ENCODE peak calls at places on chromosomes 1 and 21, in four cellular contexts. One of them, this sample, is unnamed.
A peak's percentile ranks its signal among the peaks of the same experiment; 100 is the strongest.

GRCh38 chr1:234322979-234323378 is 50.3 kb upstream of the COA6 start:
- DNase-seq in thyroid gland: peak; percentile 11
- DNase-seq in endothelial cell: peak; percentile 79
- DNase-seq in mesothelial cell of epicardium: no peak
- DNase-seq in this sample: no peak

GRCh38 chr21:38170705-38171682 is 85.8 kb upstream of the KCNJ15 start:
- DNase-seq in thyroid gland: no peak
- DNase-seq in endothelial cell: no peak
- DNase-seq in mesothelial cell of epicardium: no peak
- DNase-seq in this sample: no peak

GRCh38 chr1:205543351-205544305 is 39.2 kb downstream of the CDK18 start:
- DNase-seq in thyroid gland: peak; percentile 85
- DNase-seq in endothelial cell: peak; percentile 85
- DNase-seq in mesothelial cell of epicardium: peak; percentile 70
- DNase-seq in this sample: no peak

GRCh38 chr1:154595621-154596020 is 12.4 kb downstream of the ADAR start:
- DNase-seq in thyroid gland: no peak
- DNase-seq in endothelial cell: no peak
- DNase-seq in mesothelial cell of epicardium: no peak
- DNase-seq in this sample: no peak

GRCh38 chr1:53326088-53326597 is 1.7 kb downstream of the LRP8 start:
- DNase-seq in thyroid gland: peak; percentile 97
- DNase-seq in endothelial cell: peak; percentile 72
- DNase-seq in mesothelial cell of epicardium: peak; percentile 69
- DNase-seq in this sample: peak; percentile 69

GRCh38 chr1:230194525-230194924 is 127.5 kb downstream of the GALNT2 start:
- DNase-seq in thyroid gland: no peak
- DNase-seq in endothelial cell: no peak
- DNase-seq in mesothelial cell of epicardium: no peak
- DNase-seq in this sample: no peak

GRCh38 chr21:37700641-37701202 is 215.5 kb downstream of the KCNJ6 start:
- DNase-seq in thyroid gland: peak; percentile 52
- DNase-seq in endothelial cell: peak; percentile 58
- DNase-seq in mesothelial cell of epicardium: no peak
- DNase-seq in this sample: peak; percentile 66

GRCh38 chr1:226939439-226940028 is 560 bp upstream of the COQ8A start:
- DNase-seq in thyroid gland: peak; percentile 66
- DNase-seq in endothelial cell: peak; percentile 56
- DNase-seq in mesothelial cell of epicardium: no peak
- DNase-seq in this sample: no peak

GRCh38 chr1:119046429-119047039 is 58.4 kb upstream of the TBX15 start:
- DNase-seq in thyroid gland: no peak
- DNase-seq in endothelial cell: no peak
- DNase-seq in mesothelial cell of epicardium: no peak
- DNase-seq in this sample: no peak

GRCh38 chr1:80639777-80640533 is 1160.8 kb upstream of the ADGRL2 start:
- DNase-seq in thyroid gland: no peak
- DNase-seq in endothelial cell: no peak
- DNase-seq in mesothelial cell of epicardium: no peak
- DNase-seq in this sample: no peak

GRCh38 chr1:170660874-170661645 is 2.9 kb upstream of the PRRX1 start:
- DNase-seq in thyroid gland: no peak
- DNase-seq in endothelial cell: peak; percentile 4
- DNase-seq in mesothelial cell of epicardium: peak; percentile 43
- DNase-seq in this sample: no peak

GRCh38 chr1:159917533-159917932 is 7.8 kb downstream of the TAGLN2 start:
- DNase-seq in thyroid gland: no peak
- DNase-seq in endothelial cell: no peak
- DNase-seq in mesothelial cell of epicardium: no peak
- DNase-seq in this sample: no peak

GRCh38 chr1:23558140-23558871 is 995 bp downstream of the ID3 start:
- DNase-seq in thyroid gland: peak; percentile 85
- DNase-seq in endothelial cell: peak; percentile 53
- DNase-seq in mesothelial cell of epicardium: peak; percentile 65
- DNase-seq in this sample: no peak

GRCh38 chr1:119674835-119675289 is 26.8 kb upstream of the ZNF697 start:
- DNase-seq in thyroid gland: no peak
- DNase-seq in endothelial cell: peak; percentile 47
- DNase-seq in mesothelial cell of epicardium: no peak
- DNase-seq in this sample: no peak

GRCh38 chr1:200873671-200874397 is 1.1 kb downstream of the GPR25 start:
- DNase-seq in thyroid gland: no peak
- DNase-seq in endothelial cell: no peak
- DNase-seq in mesothelial cell of epicardium: no peak
- DNase-seq in this sample: no peak

GRCh38 chr21:25370311-25370744 is 237.0 kb downstream of the MRPL39 start:
- DNase-seq in thyroid gland: no peak
- DNase-seq in endothelial cell: no peak
- DNase-seq in mesothelial cell of epicardium: no peak
- DNase-seq in this sample: no peak

GRCh38 chr1:220491891-220492290 is 36.0 kb upstream of the MARK1 start:
- DNase-seq in thyroid gland: no peak
- DNase-seq in endothelial cell: no peak
- DNase-seq in mesothelial cell of epicardium: no peak
- DNase-seq in this sample: no peak

GRCh38 chr1:219533280-219533679 is 79.6 kb downstream of the ZC3H11B start:
- DNase-seq in thyroid gland: no peak
- DNase-seq in endothelial cell: no peak
- DNase-seq in mesothelial cell of epicardium: no peak
- DNase-seq in this sample: no peak

GRCh38 chr1:8671313-8671917 is 146.0 kb downstream of the RERE start:
- DNase-seq in thyroid gland: peak; percentile 32
- DNase-seq in endothelial cell: peak; percentile 27
- DNase-seq in mesothelial cell of epicardium: no peak
- DNase-seq in this sample: no peak

GRCh38 chr1:51331206-51332100 is 1.1 kb upstream of the TTC39A start:
- DNase-seq in thyroid gland: peak; percentile 61
- DNase-seq in endothelial cell: no peak
- DNase-seq in mesothelial cell of epicardium: no peak
- DNase-seq in this sample: no peak

GRCh38 chr1:115670476-115671175 is 28.9 kb downstream of the VANGL1 start:
- DNase-seq in thyroid gland: peak; percentile 64
- DNase-seq in endothelial cell: no peak
- DNase-seq in mesothelial cell of epicardium: no peak
- DNase-seq in this sample: no peak

GRCh38 chr1:231590453-231591198 is 36.0 kb upstream of the DISC1 start:
- DNase-seq in thyroid gland: peak; percentile 33
- DNase-seq in endothelial cell: peak; percentile 53
- DNase-seq in mesothelial cell of epicardium: no peak
- DNase-seq in this sample: no peak

GRCh38 chr1:25785321-25786067 is 14.5 kb upstream of the SELENON start:
- DNase-seq in thyroid gland: no peak
- DNase-seq in endothelial cell: no peak
- DNase-seq in mesothelial cell of epicardium: no peak
- DNase-seq in this sample: no peak

GRCh38 chr21:26840206-26840605 is 5.0 kb downstream of the ADAMTS1 start:
- DNase-seq in thyroid gland: no peak
- DNase-seq in endothelial cell: no peak
- DNase-seq in mesothelial cell of epicardium: no peak
- DNase-seq in this sample: no peak

GRCh38 chr21:26843912-26844257 is 1.3 kb downstream of the ADAMTS1 start:
- DNase-seq in thyroid gland: peak; percentile 8
- DNase-seq in endothelial cell: no peak
- DNase-seq in mesothelial cell of epicardium: no peak
- DNase-seq in this sample: no peak

GRCh38 chr21:26842300-26842699 is 2.9 kb downstream of the ADAMTS1 start:
- DNase-seq in thyroid gland: peak; percentile 6
- DNase-seq in endothelial cell: no peak
- DNase-seq in mesothelial cell of epicardium: no peak
- DNase-seq in this sample: no peak

GRCh38 chr21:26842976-26843911 is 2.0 kb downstream of the ADAMTS1 start:
- DNase-seq in thyroid gland: peak; percentile 94
- DNase-seq in endothelial cell: peak; percentile 62
- DNase-seq in mesothelial cell of epicardium: peak; percentile 88
- DNase-seq in this sample: no peak

GRCh38 chr21:26840912-26841311 is 4.3 kb downstream of the ADAMTS1 start:
- DNase-seq in thyroid gland: peak; percentile 10
- DNase-seq in endothelial cell: no peak
- DNase-seq in mesothelial cell of epicardium: no peak
- DNase-seq in this sample: no peak
- TF ChIP-seq CTCF in thyroid gland: no peak
- TF ChIP-seq CTCF in endothelial cell: no peak
- TF ChIP-seq CTCF in mesothelial cell of epicardium: no peak
- TF ChIP-seq CTCF in this sample: no peak

DNA sequence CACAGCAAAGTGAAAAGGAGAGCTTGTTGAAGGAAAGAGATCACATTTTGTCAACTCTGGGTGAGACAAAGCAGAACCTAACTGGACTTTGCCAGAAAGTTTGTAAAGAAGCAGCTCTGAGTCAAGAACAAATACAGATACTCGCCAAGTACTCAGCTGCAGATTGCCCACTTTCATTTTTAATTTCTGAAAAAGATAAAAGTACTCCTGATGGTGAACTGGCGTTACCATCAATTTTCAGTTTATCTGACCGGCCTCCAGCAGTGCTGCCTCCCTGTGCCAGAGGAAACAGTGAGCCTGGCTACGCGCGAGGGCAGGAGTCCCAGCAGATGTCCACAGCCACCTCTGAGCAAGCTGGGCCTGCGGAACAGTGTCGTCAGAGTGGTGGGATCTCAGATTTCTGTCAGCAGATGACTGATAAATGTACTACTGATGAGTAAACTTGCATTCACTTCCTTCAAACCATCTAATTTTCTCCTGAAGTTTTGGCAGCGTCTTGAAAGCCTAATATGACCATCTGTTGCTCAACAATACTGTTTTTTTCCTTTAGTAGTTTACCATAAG is 43.8 kb downstream of the BACH1 start:
- DNase-seq in thyroid gland: no peak
- DNase-seq in endothelial cell: no peak
- DNase-seq in mesothelial cell of epicardium: no peak
- DNase-seq in this sample: peak; percentile 35
- TF ChIP-seq CTCF in thyroid gland: no peak
- TF ChIP-seq CTCF in endothelial cell: no peak
- TF ChIP-seq CTCF in mesothelial cell of epicardium: no peak
- TF ChIP-seq CTCF in this sample: no peak

GRCh38 chr1:209490013-209490412 is 93.5 kb upstream of the CAMK1G start:
- DNase-seq in thyroid gland: no peak
- DNase-seq in endothelial cell: no peak
- DNase-seq in mesothelial cell of epicardium: no peak
- DNase-seq in this sample: no peak
- TF ChIP-seq CTCF in thyroid gland: no peak
- TF ChIP-seq CTCF in endothelial cell: peak; percentile 52
- TF ChIP-seq CTCF in mesothelial cell of epicardium: peak; percentile 41
- TF ChIP-seq CTCF in this sample: no peak

GRCh38 chr1:73205294-73205973 is 923.1 kb upstream of the NEGR1 start:
- DNase-seq in thyroid gland: peak; percentile 48
- DNase-seq in endothelial cell: no peak
- DNase-seq in mesothelial cell of epicardium: no peak
- DNase-seq in this sample: no peak
- TF ChIP-seq CTCF in thyroid gland: no peak
- TF ChIP-seq CTCF in endothelial cell: no peak
- TF ChIP-seq CTCF in mesothelial cell of epicardium: no peak
- TF ChIP-seq CTCF in this sample: no peak

DNA sequence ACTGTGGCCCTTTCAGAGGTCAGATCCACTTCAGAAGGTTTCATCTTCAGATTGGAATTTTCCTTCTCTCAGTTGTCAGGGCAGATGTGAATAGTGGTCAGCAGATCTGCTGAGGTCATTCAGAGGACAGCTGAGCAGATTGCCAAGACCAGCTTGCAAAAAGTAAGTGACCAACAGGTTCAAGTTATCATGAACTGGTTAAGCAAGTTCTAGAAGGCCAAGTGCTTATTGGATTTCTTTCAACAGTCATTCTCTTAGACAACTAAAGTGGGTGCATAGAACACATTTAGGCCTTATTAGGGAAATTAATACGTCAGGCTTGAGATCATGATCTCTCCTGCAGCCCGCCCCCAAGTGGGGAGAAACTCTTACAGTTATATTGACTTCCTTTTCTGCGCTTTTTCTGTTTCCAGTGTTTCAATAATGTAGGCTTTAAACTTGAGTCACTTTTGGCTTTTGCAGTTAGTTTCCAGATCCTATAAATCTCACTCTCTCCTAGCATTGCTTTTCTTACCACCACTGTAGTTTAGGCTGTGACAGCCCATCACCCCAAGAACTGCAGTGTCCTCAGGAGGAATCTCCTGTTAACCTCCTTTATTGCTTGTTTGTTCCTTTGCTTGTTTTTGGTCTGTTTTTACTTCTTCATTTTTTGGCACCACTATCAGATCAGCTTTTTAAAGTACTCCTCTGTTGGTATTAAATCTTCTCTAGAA is 96.4 kb downstream of the C1orf21 start:
- DNase-seq in thyroid gland: peak; percentile 81
- DNase-seq in endothelial cell: no peak
- DNase-seq in mesothelial cell of epicardium: no peak
- DNase-seq in this sample: no peak
- TF ChIP-seq CTCF in thyroid gland: no peak
- TF ChIP-seq CTCF in endothelial cell: no peak
- TF ChIP-seq CTCF in mesothelial cell of epicardium: no peak
- TF ChIP-seq CTCF in this sample: peak; percentile 32

This sample was measured in GM12864.